ENCODE peak calls at places on chromosomes 3 and 15, in five cellular contexts. T, D, W, J and X are unnamed samples.

GRCh38 chr3:124041553-124041952 is 49.6 kb upstream of the ROPN1 start:
- DNase-seq in J (no peak), W (no peak), T (no peak), D (no peak), X (no peak)

GRCh38 chr3:38497026-38497425 is 886 bp downstream of the EXOG start:
- DNase-seq in W (no peak), D (no peak), T (no peak), J (no peak), X (peak)

GRCh38 chr15:50117628-50118027 is 1.4 kb downstream of the ATP8B4 start:
- DNase-seq in D (no peak), W (no peak), T (no peak), J (no peak), X (no peak)

GRCh38 chr3:113947372-113948014 is at the start of gene ZDHHC23:
- DNase-seq in D (no peak), W (no peak), J (peak), T (peak), X (peak)

GRCh38 chr3:124965413-124965812 is 30.9 kb upstream of the MUC13 start:
- DNase-seq in T (no peak), W (peak), J (no peak), D (no peak), X (no peak)

GRCh38 chr15:73015493-73015892 is 36.8 kb upstream of the NEO1 start:
- DNase-seq in D (no peak), J (no peak), W (no peak), T (peak), X (no peak)

GRCh38 chr3:73499787-73500186 is 125.0 kb downstream of the PDZRN3 start:
- DNase-seq in J (no peak), T (no peak), D (no peak), W (no peak), X (no peak)

GRCh38 chr3:66472313-66473134 is 28.3 kb downstream of the LRIG1 start:
- DNase-seq in D (no peak), W (peak), J (no peak), T (peak), X (no peak)

GRCh38 chr3:30871720-30872119 is 22.7 kb downstream of the GADL1 start:
- DNase-seq in W (no peak), T (no peak), J (no peak), D (no peak), X (no peak)

GRCh38 chr15:31349233-31350141 is 22.9 kb downstream of the KLF13 start:
- DNase-seq in D (no peak), T (no peak), J (no peak), W (no peak), X (no peak)

GRCh38 chr3:30623375-30623774 is 17.0 kb downstream of the TGFBR2 start:
- DNase-seq in J (no peak), D (no peak), W (no peak), T (no peak), X (no peak)

GRCh38 chr3:62602987-62603386 is 229.6 kb upstream of the FEZF2 start:
- DNase-seq in T (no peak), D (no peak), W (no peak), J (no peak), X (no peak)

GRCh38 chr15:76335851-76336253 is 721 bp upstream of the ISL2 start:
- DNase-seq in T (no peak), W (no peak), J (no peak), D (no peak), X (peak)

GRCh38 chr15:62610499-62610898 is 432.0 kb upstream of the TPM1 start:
- DNase-seq in D (no peak), J (no peak), W (no peak), T (no peak), X (no peak)

GRCh38 chr3:161072076-161072697 is 33.0 kb downstream of the B3GALNT1 start:
- DNase-seq in D (no peak), J (no peak), W (no peak), T (no peak), X (no peak)

GRCh38 chr3:168121175-168121853 is 25.6 kb upstream of the GOLIM4 start:
- DNase-seq in T (no peak), D (no peak), J (no peak), W (no peak), X (no peak)

GRCh38 chr3:184240384-184241140 is 8.2 kb downstream of the ALG3 start:
- DNase-seq in J (no peak), D (no peak), W (no peak), T (no peak), X (no peak)

GRCh38 chr15:80978685-80979084 is 10.9 kb downstream of the MESD start:
- DNase-seq in W (no peak), D (no peak), T (no peak), J (no peak), X (peak)

GRCh38 chr15:66364944-66365343 is 8.5 kb upstream of the TIPIN start:
- DNase-seq in J (no peak), T (no peak), W (no peak), D (no peak), X (no peak)

GRCh38 chr15:66374179-66374578 is 12.5 kb upstream of the MAP2K1 start:
- DNase-seq in J (no peak), W (no peak), D (no peak), T (no peak), X (no peak)

GRCh38 chr15:66369773-66370651 is 13.5 kb upstream of the TIPIN start:
- DNase-seq in J (no peak), T (peak), W (peak), D (no peak), X (peak)
- TF ChIP-seq KDM1A in J (no peak), T (no peak), W (no peak), D (no peak), X (peak)

GRCh38 chr3:52872245-52872644 is 25.1 kb downstream of the STIMATE start:
- DNase-seq in J (no peak), T (no peak), D (no peak), W (no peak), X (no peak)

GRCh38 chr3:52871761-52872160 is 25.6 kb downstream of the STIMATE start:
- DNase-seq in W (no peak), J (no peak), T (no peak), D (no peak), X (no peak)

GRCh38 chr3:52874869-52875588 is 22.3 kb downstream of the STIMATE start:
- DNase-seq in J (no peak), T (no peak), D (no peak), W (no peak), X (no peak)

GRCh38 chr3:52874160-52874701 is 23.1 kb downstream of the STIMATE start:
- DNase-seq in W (no peak), T (no peak), D (no peak), J (no peak), X (no peak)

GRCh38 chr3:52873433-52874159 is 23.8 kb downstream of the STIMATE start:
- DNase-seq in J (no peak), T (peak), D (no peak), W (no peak), X (peak)
- TF ChIP-seq KDM1A in J (no peak), T (no peak), D (no peak), W (no peak), X (no peak)

GRCh38 chr15:69782155-69782658 is 315.5 kb downstream of the TLE3 start:
- DNase-seq in W (no peak), D (no peak), J (no peak), T (no peak), X (no peak)

GRCh38 chr15:69781411-69782125 is 316.1 kb downstream of the TLE3 start:
- DNase-seq in W (no peak), J (no peak), D (no peak), T (no peak), X (no peak)

GRCh38 chr15:69780981-69781380 is 316.7 kb downstream of the TLE3 start:
- DNase-seq in T (no peak), W (no peak), J (no peak), D (no peak), X (no peak)

GRCh38 chr15:69782809-69783208 is 314.9 kb downstream of the TLE3 start:
- DNase-seq in T (no peak), W (no peak), D (no peak), J (peak), X (no peak)

DNA sequence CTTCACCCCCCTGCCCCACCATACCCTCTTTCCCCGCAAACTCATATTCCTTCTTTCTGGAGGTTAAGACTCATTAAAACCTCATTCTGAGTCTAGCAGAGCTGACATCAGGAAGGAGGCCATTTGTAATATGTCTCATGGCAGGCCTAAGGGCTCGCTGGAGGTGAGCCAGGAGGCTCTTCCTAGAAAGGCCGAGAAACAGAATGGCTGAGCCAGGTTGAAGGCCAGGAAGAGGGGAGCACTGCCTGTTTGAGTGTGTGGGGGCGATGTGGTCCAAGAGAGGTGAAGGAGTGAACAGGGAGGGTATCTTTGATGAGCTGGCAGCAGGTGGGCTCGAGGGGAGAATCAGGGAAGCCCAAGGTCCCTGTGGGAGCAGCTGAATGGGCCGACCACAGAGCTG is 317.3 kb downstream of the TLE3 start:
- DNase-seq in T (no peak), W (no peak), J (no peak), D (no peak), X (no peak)
- TF ChIP-seq KDM1A in T (no peak), W (no peak), J (no peak), D (no peak), X (no peak)

GRCh38 chr3:12752111-12752510 is 6.9 kb downstream of the TMEM40 start:
- DNase-seq in W (no peak), J (no peak), T (no peak), D (no peak), X (no peak)

GRCh38 chr3:12751548-12751947 is 7.5 kb downstream of the TMEM40 start:
- DNase-seq in D (no peak), T (peak), W (no peak), J (peak), X (no peak)

GRCh38 chr3:12754315-12754714 is 4.7 kb downstream of the TMEM40 start:
- DNase-seq in W (no peak), T (no peak), J (no peak), D (no peak), X (no peak)

GRCh38 chr3:12753275-12754028 is 5.6 kb downstream of the TMEM40 start:
- DNase-seq in T (peak), W (no peak), D (no peak), J (no peak), X (no peak)

GRCh38 chr3:12752803-12753202 is 6.3 kb downstream of the TMEM40 start:
- DNase-seq in T (peak), J (no peak), W (peak), D (no peak), X (no peak)
- TF ChIP-seq KDM1A in T (no peak), J (no peak), W (no peak), D (no peak), X (no peak)

GRCh38 chr3:86180696-86181095 is 810.3 kb downstream of the VGLL3 start:
- DNase-seq in T (peak), J (peak), D (no peak), W (no peak), X (no peak)
- TF ChIP-seq KDM1A in T (no peak), J (no peak), D (no peak), W (no peak), X (no peak)

GRCh38 chr15:61186905-61187865 is 41.9 kb downstream of the RORA start:
- DNase-seq in D (no peak), J (no peak), W (no peak), T (no peak), X (no peak)
- TF ChIP-seq KDM1A in D (no peak), J (no peak), W (no peak), T (no peak), X (no peak)